ENCODE peak calls at places on chromosomes 4 and X, in ten cellular contexts. O is Caki2; G is CD4-positive, alpha-beta T cell; U is NCI-H2081; D is psoas muscle; F is activated effector memory CD4-positive, alpha-beta T cell treated with Interleukin-2 at 50 U/mL for 16 hours; E is T-helper 17 cell; Y is HL-60; H is stimulated activated CD4-positive, alpha-beta T cell treated with anti-CD3 and anti-CD28 coated beads, Interleukin-4, amount 100 ng/mL, for 24 hours; W is EH. C is an unnamed sample.

GRCh38 chr4:57044279-57044678 is 65.6 kb downstream of the POLR2B start:
- DNase-seq in O (no peak), G (no peak), U (no peak), D (no peak), F (no peak), E (no peak), Y (no peak), H (no peak), W (peak), C (no peak)

GRCh38 chr4:71962622-71963264 is 69.1 kb upstream of the NPFFR2 start:
- DNase-seq in O (no peak), G (no peak), U (no peak), D (no peak), F (no peak), E (no peak), Y (no peak), H (no peak), W (no peak), C (no peak)

GRCh38 chr4:161696957-161697356 is 466.8 kb downstream of the FSTL5 start:
- DNase-seq in O (no peak), G (no peak), U (no peak), D (no peak), F (no peak), E (no peak), Y (no peak), H (no peak), W (no peak), C (no peak)

GRCh38 chrX:80755174-80755573 is 54.5 kb downstream of the BRWD3 start:
- DNase-seq in O (no peak), G (no peak), U (no peak), D (no peak), F (no peak), E (no peak), Y (no peak), H (no peak), W (no peak), C (no peak)

GRCh38 chrX:133229361-133229760 is 11.2 kb upstream of the TFDP3 start:
- DNase-seq in O (no peak), G (no peak), U (no peak), D (no peak), F (no peak), E (no peak), Y (no peak), H (no peak), W (no peak), C (no peak)

GRCh38 chrX:72216973-72217372 is 21.9 kb downstream of the ERCC6L start:
- DNase-seq in O (no peak), G (no peak), U (no peak), D (no peak), F (no peak), E (no peak), Y (no peak), H (no peak), W (no peak), C (no peak)

GRCh38 chr4:40196724-40197281 is at the start of gene RHOH:
- DNase-seq in O (no peak), G (peak), U (no peak), D (no peak), F (peak), E (peak), Y (peak), H (peak), W (no peak), C (no peak)

GRCh38 chr4:73735231-73735630 is 5.1 kb upstream of the CXCL8 start:
- DNase-seq in O (no peak), G (no peak), U (no peak), D (no peak), F (no peak), E (no peak), Y (peak), H (no peak), W (peak), C (no peak)

GRCh38 chrX:37302569-37302968 is 46.6 kb upstream of the PRRG1 start:
- DNase-seq in O (no peak), G (no peak), U (no peak), D (no peak), F (no peak), E (no peak), Y (no peak), H (no peak), W (peak), C (no peak)

GRCh38 chr4:53786632-53787031 is 195.3 kb upstream of the LNX1 start:
- DNase-seq in O (no peak), G (no peak), U (no peak), D (no peak), F (no peak), E (no peak), Y (no peak), H (no peak), W (peak), C (no peak)

GRCh38 chrX:30373479-30373878 is 64.3 kb upstream of the NR0B1 start:
- DNase-seq in O (no peak), G (no peak), U (no peak), D (no peak), F (no peak), E (no peak), Y (no peak), H (no peak), W (peak), C (no peak)